ENCODE peak calls at places on chromosomes 16 and 17, in five cellular contexts. A is PC-3, T is fibroblast of lung, H is H9, V is neural progenitor cell. S is an unnamed sample.
A peak's percentile ranks its signal among the peaks of the same experiment; 100 is the strongest.

GRCh38 chr17:82599674-82600661 is 48.3 kb downstream of the WDR45B start:
- DNase-seq in T (no peak), H (no peak), A (no peak), V (no peak), S (no peak)

GRCh38 chr17:73371285-73371684 is 59.5 kb upstream of the CDC42EP4 start:
- DNase-seq in T (peak; percentile 92), A (peak; percentile 90), H (no peak), V (no peak), S (no peak)

GRCh38 chr16:72856797-72857196 is 191.1 kb downstream of the ZFHX3 start:
- DNase-seq in T (no peak), A (peak; percentile 30), V (peak; percentile 44), H (peak; percentile 61), S (peak; percentile 79)

GRCh38 chr16:67922740-67923139 is 8.9 kb downstream of the CTRL start:
- DNase-seq in V (no peak), A (no peak), H (no peak), T (no peak), S (no peak)

GRCh38 chr16:899678-900060 is 71.1 kb downstream of the LMF1 start:
- DNase-seq in T (no peak), V (no peak), A (no peak), H (no peak), S (no peak)

GRCh38 chr17:37111329-37111728 is 162.6 kb downstream of the AATF start:
- DNase-seq in T (no peak), A (no peak), H (no peak), V (no peak), S (no peak)

GRCh38 chr16:69520413-69520799 is 45.4 kb upstream of the NFAT5 start:
- DNase-seq in H (no peak), T (no peak), A (no peak), V (no peak), S (no peak)

GRCh38 chr17:2303278-2304188 is at the start of the genes SMG6 and SRR:
- DNase-seq in V (peak; percentile 97), A (peak; percentile 81), H (peak; percentile 96), T (peak; percentile 82), S (peak; percentile 94)

GRCh38 chr16:74029122-74029805 is 267.4 kb upstream of the PSMD7 start:
- DNase-seq in A (no peak), T (no peak), V (no peak), H (no peak), S (peak; percentile 57)

GRCh38 chr17:27430882-27431491 is 25.3 kb upstream of the KSR1 start:
- DNase-seq in A (peak; percentile 57), V (peak; percentile 20), H (peak; percentile 78), T (peak; percentile 32), S (peak; percentile 67)

GRCh38 chr16:70267516-70267915 is 15.8 kb upstream of the EXOSC6 start:
- DNase-seq in T (peak; percentile 24), H (peak; percentile 72), A (peak; percentile 52), V (peak; percentile 70), S (peak; percentile 85)

GRCh38 chr16:51982715-51983680 is 563.9 kb downstream of the TOX3 start:
- DNase-seq in V (peak; percentile 84), T (peak; percentile 56), H (peak; percentile 42), A (peak; percentile 66), S (peak; percentile 89)

GRCh38 chr17:39194089-39194984 is 3.1 kb downstream of the CACNB1 start:
- DNase-seq in T (peak; percentile 69), H (peak; percentile 93), A (no peak), V (peak; percentile 81), S (peak; percentile 75)

GRCh38 chr16:48109496-48109895 is 46.3 kb downstream of the ABCC12 start:
- DNase-seq in A (no peak), V (peak; percentile 81), T (no peak), H (no peak), S (no peak)

GRCh38 chr17:4900231-4901107 is 1.1 kb downstream of the C17orf107 start:
- DNase-seq in T (peak; percentile 21), A (no peak), V (peak; percentile 70), H (peak; percentile 94), S (peak; percentile 92)

GRCh38 chr17:6688944-6689343 is 24.2 kb downstream of the SLC13A5 start:
- DNase-seq in T (no peak), A (no peak), V (no peak), H (no peak), S (no peak)

GRCh38 chr17:33750943-33751701 is 458.0 kb upstream of the ASIC2 start:
- DNase-seq in V (peak; percentile 79), H (peak; percentile 92), T (peak; percentile 41), A (peak; percentile 66), S (peak; percentile 93)

GRCh38 chr16:7324306-7324705 is 8.3 kb upstream of the RBFOX1 start:
- DNase-seq in A (no peak), V (peak; percentile 58), H (no peak), T (no peak), S (no peak)

GRCh38 chr16:6124136-6124535 is 1026.5 kb upstream of the EEF2KMT start:
- DNase-seq in V (peak; percentile 76), H (no peak), A (no peak), T (no peak), S (no peak)

GRCh38 chr17:30905742-30906100 is 317 bp downstream of the TEFM start:
- DNase-seq in T (no peak), H (peak; percentile 43), A (peak; percentile 2), V (no peak), S (peak; percentile 39)

GRCh38 chr17:12744298-12744697 is 45.0 kb upstream of the ARHGAP44 start:
- DNase-seq in H (peak; percentile 36), A (no peak), V (no peak), T (peak; percentile 48), S (no peak)

GRCh38 chr16:70804729-70805169 is 3.8 kb upstream of the VAC14 start:
- DNase-seq in V (no peak), A (no peak), H (no peak), T (no peak), S (no peak)

GRCh38 chr17:1294157-1294717 is 14.8 kb downstream of the TRARG1 start:
- DNase-seq in H (no peak), T (no peak), A (no peak), V (no peak), S (no peak)

GRCh38 chr16:80971814-80972213 is 34.9 kb downstream of the CMC2 start:
- DNase-seq in H (no peak), V (peak; percentile 23), T (no peak), A (no peak), S (no peak)

GRCh38 chr16:22358000-22358399 is 16.4 kb downstream of the CDR2 start:
- DNase-seq in A (no peak), H (no peak), V (no peak), T (peak; percentile 29), S (no peak)

GRCh38 chr16:22357635-22357971 is 16.8 kb downstream of the CDR2 start:
- DNase-seq in V (no peak), H (no peak), A (no peak), T (peak; percentile 15), S (no peak)

GRCh38 chr16:22356930-22357634 is 17.3 kb downstream of the CDR2 start:
- DNase-seq in T (peak; percentile 38), H (no peak), A (no peak), V (no peak), S (no peak)

GRCh38 chr16:22360963-22361659 is 13.3 kb downstream of the CDR2 start:
- DNase-seq in V (no peak), A (no peak), T (no peak), H (no peak), S (no peak)

DNA sequence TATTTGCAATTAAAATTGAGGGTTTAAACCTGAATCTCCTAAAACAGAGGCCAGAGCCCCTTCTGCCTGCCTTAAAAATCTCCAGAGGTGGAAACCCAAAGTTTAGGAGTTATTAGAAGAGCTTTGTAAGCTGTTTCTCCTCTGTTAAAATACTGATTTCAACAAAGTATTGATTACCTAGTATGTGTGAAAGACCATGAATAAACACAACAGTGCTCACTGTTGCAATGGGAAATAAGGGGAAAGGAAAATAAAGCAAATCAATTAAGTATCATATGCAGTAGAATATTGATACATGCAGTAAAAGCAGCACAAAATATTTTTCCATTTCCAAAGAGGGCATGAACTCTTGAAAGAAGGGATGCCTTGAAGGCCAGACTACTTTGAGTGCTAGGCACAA is 14.7 kb downstream of the CDR2 start:
- DNase-seq in A (no peak), H (no peak), T (no peak), V (no peak), S (no peak)
- H3K79me2 ChIP-seq in A (peaks cover under 1% of the 10 kb centered on the region), H (no peaks in the 10 kb centered on the region), T (peaks cover 56% of the 10 kb centered on the region), V (no peaks in the 10 kb centered on the region), S (peaks cover 63% of the 10 kb centered on the region)

GRCh38 chr17:75103601-75104554 is 5.9 kb upstream of the ARMC7 start:
- DNase-seq in V (no peak), H (no peak), A (no peak), T (no peak), S (no peak)
- H3K4me2 ChIP-seq in V (no peak overlapping the region), H (no peak overlapping the region), A (no peak overlapping the region), T (no peak overlapping the region), S (no peak overlapping the region)

DNA sequence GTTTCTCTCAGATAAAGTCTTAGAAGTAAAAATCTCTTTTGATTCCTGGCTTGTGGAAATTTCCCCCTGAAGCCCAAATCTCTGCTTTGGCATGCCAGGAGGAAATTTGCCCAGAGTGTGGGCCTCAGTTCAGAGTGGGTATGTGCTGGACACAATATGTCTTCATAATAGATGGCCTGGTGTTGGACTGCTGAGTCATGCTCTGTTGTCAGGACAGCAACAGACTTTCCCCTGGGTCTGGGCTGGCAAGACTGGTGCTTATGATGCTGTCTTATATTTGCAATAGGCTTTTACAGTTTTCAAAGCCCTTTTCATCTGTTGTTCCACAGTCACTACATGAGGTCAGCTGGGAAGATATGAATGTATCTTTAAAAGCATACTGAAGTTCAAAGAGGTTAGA is 57.0 kb downstream of the SHISA9 start:
- DNase-seq in T (no peak), H (no peak), A (no peak), V (no peak), S (no peak)
- H3K79me2 ChIP-seq in T (no peaks in the 10 kb centered on the region), H (no peaks in the 10 kb centered on the region), A (no peaks in the 10 kb centered on the region), V (no peaks in the 10 kb centered on the region), S (peaks cover 70% of the 10 kb centered on the region)

DNA sequence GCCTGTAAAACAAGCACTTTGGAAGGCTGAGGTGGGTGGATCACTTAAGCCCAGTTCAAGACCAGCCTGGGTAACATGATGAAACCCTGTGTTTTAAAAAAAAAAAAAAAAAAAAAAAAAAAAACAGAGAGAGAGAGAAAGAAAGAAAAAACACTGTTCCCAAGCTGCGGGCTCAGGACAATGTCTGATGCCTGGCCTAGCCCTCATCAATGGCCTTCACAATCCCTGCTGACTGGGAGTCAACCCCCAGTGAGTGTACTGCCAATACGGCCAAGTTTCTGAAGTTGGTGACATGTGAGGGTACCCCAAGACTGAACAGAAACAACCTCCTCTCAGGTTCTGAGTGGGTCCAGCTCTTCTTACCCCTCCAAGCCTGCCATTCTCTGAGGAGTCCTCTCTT is 116.5 kb downstream of the ZNF778 start:
- DNase-seq in A (no peak), V (no peak), T (no peak), H (no peak), S (no peak)
- H3K4me2 ChIP-seq in A (peak overlapping the region; percentile 10), V (no peak overlapping the region), T (peak overlapping the region; percentile 60), H (no peak overlapping the region), S (no peak overlapping the region)

S was measured in GM23338.